ENCODE peak calls at places on chromosome 6, in ten cellular contexts. U is GM20000; A is nephron progenitor cell; K is IMR-90; J is MM.1S; F is GM03348; Z is activated CD4-positive, alpha-beta T cell treated with anti-CD3 and anti-CD28 coated beads for 4 hours; C is cardiac fibroblast; L is H7; T is A549. P is an unnamed sample.

GRCh38 chr6:29919506-29919905 is 22.8 kb upstream of the HLA-A start:
- DNase-seq in C (no peak), L (no peak), U (no peak), T (no peak), A (no peak), J (no peak), K (no peak), Z (no peak), F (no peak), P (no peak)

GRCh38 chr6:130274007-130274406 is 51.3 kb upstream of the SAMD3 start:
- DNase-seq in J (no peak), Z (no peak), K (no peak), A (no peak), C (no peak), L (no peak), T (no peak), F (no peak), U (no peak), P (no peak)

GRCh38 chr6:39083111-39083702 is 31.8 kb downstream of the SAYSD1 start:
- DNase-seq in F (no peak), Z (no peak), A (no peak), U (no peak), C (no peak), K (no peak), T (no peak), L (peak), J (no peak), P (no peak)

GRCh38 chr6:168886306-168886854 is 367.3 kb downstream of the THBS2 start:
- DNase-seq in Z (no peak), A (no peak), F (no peak), U (no peak), T (no peak), J (no peak), C (no peak), K (no peak), L (peak), P (no peak)

GRCh38 chr6:10419749-10420545 is 5.1 kb upstream of the TFAP2A start:
- DNase-seq in L (no peak), K (no peak), A (no peak), C (no peak), T (no peak), F (peak), Z (no peak), U (no peak), J (no peak), P (no peak)

GRCh38 chr6:155635416-155635815 is 179.8 kb upstream of the NOX3 start:
- DNase-seq in J (no peak), L (no peak), F (no peak), C (no peak), Z (no peak), A (no peak), T (no peak), U (no peak), K (no peak), P (no peak)

GRCh38 chr6:41430875-41431274 is 95.5 kb downstream of the NCR2 start:
- DNase-seq in K (peak), Z (no peak), A (no peak), J (no peak), L (no peak), T (no peak), F (peak), C (peak), U (no peak), P (peak)

GRCh38 chr6:151239603-151240035 is at the start of gene AKAP12:
- DNase-seq in U (no peak), T (no peak), C (peak), A (no peak), L (peak), Z (no peak), F (peak), J (no peak), K (peak), P (peak)

GRCh38 chr6:165649701-165650137 is 13.3 kb downstream of the PDE10A start:
- DNase-seq in K (peak), J (no peak), T (no peak), Z (no peak), F (no peak), L (no peak), U (no peak), C (peak), A (no peak), P (peak)

GRCh38 chr6:52141596-52141995 is 44.6 kb upstream of the IL17A start:
- DNase-seq in C (no peak), J (no peak), F (no peak), L (no peak), Z (no peak), A (no peak), K (no peak), T (no peak), U (no peak), P (no peak)

GRCh38 chr6:90610291-90610670 is 23.4 kb upstream of the MAP3K7 start:
- DNase-seq in L (peak), K (no peak), J (no peak), F (peak), Z (no peak), T (no peak), C (peak), U (peak), A (peak), P (peak)

GRCh38 chr6:149696904-149697303 is 21.0 kb downstream of the LATS1 start:
- DNase-seq in A (no peak), K (peak), U (no peak), T (no peak), J (no peak), Z (no peak), F (peak), C (peak), L (no peak), P (peak)

GRCh38 chr6:143528164-143528811 is 16.8 kb upstream of the FUCA2 start:
- DNase-seq in C (no peak), A (no peak), T (no peak), K (no peak), F (no peak), L (no peak), Z (no peak), U (no peak), J (no peak), P (no peak)

GRCh38 chr6:11714116-11714797 is 64.3 kb downstream of the ADTRP start:
- DNase-seq in Z (peak), C (no peak), U (peak), K (no peak), L (no peak), T (no peak), F (no peak), J (peak), A (no peak), P (no peak)

GRCh38 chr6:133608620-133609019 is 280.3 kb upstream of the TCF21 start:
- DNase-seq in U (no peak), F (no peak), J (no peak), L (no peak), A (no peak), Z (no peak), C (no peak), K (peak), T (no peak), P (no peak)

GRCh38 chr6:37679539-37680476 is 17.9 kb downstream of the MDGA1 start:
- DNase-seq in Z (no peak), F (no peak), C (no peak), A (peak), K (no peak), U (peak), J (no peak), L (peak), T (no peak), P (no peak)

GRCh38 chr6:33746651-33747100 is at the start of gene IP6K3:
- DNase-seq in Z (no peak), K (no peak), L (peak), T (no peak), F (no peak), C (no peak), J (no peak), A (peak), U (no peak), P (no peak)

GRCh38 chr6:98657764-98658163 is 176.6 kb upstream of the POU3F2 start:
- DNase-seq in K (peak), C (peak), U (no peak), F (peak), J (peak), A (peak), T (no peak), Z (no peak), L (peak), P (peak)

GRCh38 chr6:110325197-110325596 is 33.0 kb downstream of the METTL24 start:
- DNase-seq in C (peak), K (peak), Z (no peak), T (no peak), L (no peak), J (no peak), U (no peak), A (no peak), F (peak), P (peak)

GRCh38 chr6:36119927-36120477 is 10.3 kb upstream of the MAPK13 start:
- DNase-seq in J (no peak), A (no peak), L (no peak), C (no peak), F (no peak), U (no peak), K (no peak), Z (no peak), T (no peak), P (no peak)

GRCh38 chr6:17491416-17492142 is 98.2 kb downstream of the CAP2 start:
- DNase-seq in L (no peak), A (no peak), U (no peak), T (no peak), J (no peak), K (no peak), Z (no peak), C (no peak), F (no peak), P (no peak)

GRCh38 chr6:3819161-3820110 is 29.7 kb upstream of the FAM50B start:
- DNase-seq in Z (no peak), K (no peak), A (no peak), T (no peak), C (no peak), F (no peak), U (no peak), J (no peak), L (no peak), P (no peak)

GRCh38 chr6:112153926-112154621 is 66.7 kb downstream of the FAM229B start:
- DNase-seq in L (no peak), A (no peak), C (no peak), U (no peak), J (no peak), K (peak), T (peak), F (peak), Z (no peak), P (peak)

GRCh38 chr6:142500265-142500786 is 198.5 kb downstream of the ADGRG6 start:
- DNase-seq in T (no peak), J (no peak), L (no peak), Z (no peak), U (no peak), A (no peak), C (peak), K (no peak), F (peak), P (no peak)

GRCh38 chr6:21578523-21578922 is 15.0 kb upstream of the SOX4 start:
- DNase-seq in J (no peak), Z (no peak), K (no peak), L (no peak), A (no peak), U (no peak), C (no peak), T (no peak), F (no peak), P (no peak)

GRCh38 chr6:7727150-7727950 is 1.5 kb downstream of the BMP6 start:
- DNase-seq in Z (no peak), T (peak), K (no peak), J (peak), F (peak), C (peak), U (peak), L (peak), A (peak), P (peak)

GRCh38 chr6:32442977-32443552 is 3.4 kb downstream of the HLA-DRA start:
- DNase-seq in F (no peak), J (no peak), L (no peak), Z (no peak), A (no peak), C (no peak), K (no peak), T (no peak), U (no peak), P (no peak)

GRCh38 chr6:13715444-13715883 is 3.8 kb upstream of the RANBP9 start:
- DNase-seq in J (no peak), L (no peak), U (peak), K (no peak), C (no peak), T (no peak), F (no peak), Z (no peak), A (no peak), P (peak)

GRCh38 chr6:141988954-141989705 is 143.6 kb upstream of the GJE1 start:
- DNase-seq in T (peak), J (peak), L (peak), Z (no peak), U (peak), A (peak), F (peak), K (peak), C (peak), P (peak)

GRCh38 chr6:121319112-121319553 is 15.1 kb downstream of the TBC1D32 start:
- DNase-seq in K (peak), C (peak), F (peak), A (no peak), U (no peak), Z (no peak), J (peak), T (peak), L (peak), P (peak)

P was measured in fibroblast of pulmonary artery.